ENCODE peak calls at places on chromosomes 2 and 18, in five cellular contexts. C is CD8-positive, alpha-beta T cell; H is fibroblast of mammary gland; J is astrocyte; Q is pancreas. A is an unnamed sample.

GRCh38 chr2:126700073-126700581 is 44.2 kb downstream of the GYPC start:
- DNase-seq in C (no peak), H (no peak), J (peak), Q (no peak), A (no peak)

GRCh38 chr2:199851886-199852285 is 894 bp upstream of the FTCDNL1 start:
- DNase-seq in C (no peak), H (no peak), J (no peak), Q (no peak), A (no peak)

GRCh38 chr2:229417176-229417575 is 146.1 kb upstream of the PID1 start:
- DNase-seq in C (no peak), H (peak), J (no peak), Q (no peak), A (no peak)

GRCh38 chr2:73852020-73852419 is 23.3 kb downstream of the STAMBP start:
- DNase-seq in C (no peak), H (peak), J (peak), Q (no peak), A (no peak)

GRCh38 chr2:182717451-182718215 is 1.6 kb downstream of the DNAJC10 start:
- DNase-seq in C (no peak), H (no peak), J (no peak), Q (no peak), A (no peak)

GRCh38 chr18:65016631-65017371 is 734.0 kb upstream of the CDH7 start:
- DNase-seq in C (no peak), H (no peak), J (no peak), Q (no peak), A (no peak)

GRCh38 chr2:5690231-5690630 is 2.0 kb upstream of the SOX11 start:
- DNase-seq in C (no peak), H (no peak), J (peak), Q (no peak), A (peak)

GRCh38 chr2:81650048-81650971 is 1345.8 kb upstream of the LRRTM1 start:
- DNase-seq in C (no peak), H (no peak), J (peak), Q (no peak), A (no peak)

GRCh38 chr18:76672627-76673026 is 149.7 kb upstream of the ZNF236 start:
- DNase-seq in C (no peak), H (peak), J (peak), Q (no peak), A (no peak)

GRCh38 chr2:112253261-112253807 is 1.5 kb downstream of the ZC3H8 start:
- DNase-seq in C (no peak), H (peak), J (no peak), Q (no peak), A (no peak)

GRCh38 chr2:146661494-146662096 is 1183.2 kb upstream of the ACVR2A start:
- DNase-seq in C (no peak), H (peak), J (peak), Q (no peak), A (no peak)

GRCh38 chr18:48355526-48356115 is 53.6 kb downstream of the ZBTB7C start:
- DNase-seq in C (no peak), H (no peak), J (no peak), Q (no peak), A (no peak)

GRCh38 chr2:17271401-17271800 is 246.8 kb downstream of the RAD51AP2 start:
- DNase-seq in C (no peak), H (no peak), J (peak), Q (no peak), A (no peak)

GRCh38 chr2:219611306-219611705 is 13.6 kb downstream of the STK11IP start:
- DNase-seq in C (no peak), H (no peak), J (no peak), Q (no peak), A (no peak)

GRCh38 chr2:176464886-176465564 is 195.8 kb downstream of the MTX2 start:
- DNase-seq in C (no peak), H (no peak), J (no peak), Q (no peak), A (no peak)

GRCh38 chr18:7616661-7617060 is 49.5 kb downstream of the PTPRM start:
- DNase-seq in C (no peak), H (peak), J (peak), Q (no peak), A (no peak)

GRCh38 chr2:25879133-25879730 is 945 bp upstream of the ASXL2 start:
- DNase-seq in C (no peak), H (peak), J (peak), Q (no peak), A (no peak)

GRCh38 chr18:59005266-59005665 is 134.4 kb upstream of the SEC11C start:
- DNase-seq in C (no peak), H (peak), J (peak), Q (no peak), A (no peak)

GRCh38 chr2:8394131-8394530 is 287.7 kb upstream of the ID2 start:
- DNase-seq in C (no peak), H (no peak), J (no peak), Q (no peak), A (no peak)

GRCh38 chr2:39124000-39124769 is 3.3 kb upstream of the SOS1 start:
- DNase-seq in C (peak), H (peak), J (peak), Q (peak), A (peak)
- TF ChIP-seq CTCF in C (peak), H (peak), J (peak), Q (peak), A (peak)

DNA sequence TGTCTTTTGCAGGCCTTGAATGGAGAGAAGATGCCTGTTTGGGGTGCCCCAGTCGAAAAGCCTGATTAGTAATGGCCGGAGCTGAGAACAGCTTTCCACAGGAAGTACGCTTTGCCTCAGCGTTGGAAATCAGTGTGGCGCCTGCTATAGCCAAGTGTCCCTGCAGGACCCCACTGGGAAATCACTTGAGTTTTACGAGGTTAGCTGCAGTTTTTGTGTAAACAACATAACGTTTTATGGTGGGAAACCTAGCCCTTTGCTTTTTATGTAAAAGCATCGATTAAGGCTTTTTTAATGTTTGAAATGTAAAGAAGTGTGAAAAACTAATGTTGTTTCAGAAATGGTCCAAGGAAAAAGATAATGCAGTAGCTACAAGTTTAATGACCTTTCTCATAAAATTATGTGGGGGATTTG is 234.2 kb downstream of the TTC32 start:
- DNase-seq in C (no peak), H (no peak), J (no peak), Q (no peak), A (no peak)
- TF ChIP-seq CTCF in C (no peak), H (no peak), J (no peak), Q (no peak), A (no peak)

GRCh38 chr18:21912339-21913239 is 172.0 kb downstream of the MIB1 start:
- DNase-seq in C (no peak), H (no peak), J (no peak), Q (no peak), A (no peak)
- TF ChIP-seq CTCF in C (no peak), H (no peak), J (no peak), Q (no peak), A (no peak)

DNA sequence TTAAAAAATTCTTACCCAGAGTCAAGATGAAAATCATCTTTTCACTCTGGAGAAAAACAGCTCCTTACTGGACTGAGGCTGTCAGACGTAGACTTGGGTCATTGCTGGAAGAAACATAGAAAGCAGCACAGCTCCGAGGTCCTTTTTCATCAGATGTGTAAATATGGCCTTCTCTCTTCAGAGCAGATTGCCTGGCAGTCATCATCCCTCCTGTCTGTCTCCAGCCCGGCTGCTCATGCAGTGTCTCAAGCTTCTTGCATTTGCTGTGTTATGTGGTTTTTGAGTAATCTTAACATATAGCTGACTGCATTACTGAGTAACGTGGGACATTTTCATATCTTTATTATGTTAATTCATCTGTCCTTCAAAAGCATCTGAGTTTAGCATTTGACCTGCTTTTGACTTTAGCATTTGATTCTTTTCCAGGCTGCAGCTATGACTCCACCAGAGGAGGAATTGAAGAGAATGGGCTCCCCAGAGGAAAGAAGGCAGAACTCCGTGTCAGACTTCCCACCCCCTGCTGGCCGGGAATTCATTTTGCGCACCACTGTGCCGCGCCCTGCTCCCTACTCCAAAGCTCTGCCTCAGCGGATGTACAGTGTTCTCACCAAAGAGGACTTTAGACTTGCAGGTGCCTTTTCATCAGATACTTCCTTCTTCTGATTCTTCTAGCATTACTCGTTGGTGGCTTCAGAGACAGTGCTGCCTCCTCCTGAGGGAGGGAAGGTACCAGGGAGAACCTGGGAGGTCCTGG is 116.2 kb downstream of the RAB3GAP1 start:
- DNase-seq in C (no peak), H (peak), J (no peak), Q (no peak), A (no peak)
- TF ChIP-seq CTCF in C (no peak), H (no peak), J (no peak), Q (no peak), A (no peak)

DNA sequence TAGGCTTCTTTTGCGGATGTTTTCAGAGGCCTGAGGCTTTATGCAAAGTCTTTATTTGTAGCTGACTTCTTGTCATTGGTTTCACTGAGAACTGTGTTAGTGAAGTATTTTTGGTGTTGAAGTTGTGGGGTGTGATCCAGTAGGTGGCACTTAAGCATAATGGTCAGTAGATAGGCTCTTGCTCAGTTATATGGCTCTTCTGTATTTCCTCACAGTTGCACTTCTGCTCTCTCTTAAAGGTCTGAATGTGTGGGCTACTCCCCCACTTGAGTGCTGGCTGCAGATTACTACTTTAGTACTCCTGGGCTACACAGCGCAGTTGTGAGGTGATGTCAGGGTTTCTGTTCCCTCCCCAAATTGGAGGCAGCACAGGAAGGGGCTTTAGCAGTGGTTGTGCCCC is 133.8 kb upstream of the SCN7A start:
- DNase-seq in C (no peak), H (no peak), J (no peak), Q (no peak), A (no peak)
- TF ChIP-seq CTCF in C (no peak), H (no peak), J (no peak), Q (no peak), A (no peak)

GRCh38 chr18:24426398-24427294 is at the start of gene IMPACT:
- DNase-seq in C (peak), H (peak), J (peak), Q (peak), A (peak)

GRCh38 chr18:24426073-24426397 is 435 bp upstream of the IMPACT start:
- DNase-seq in C (no peak), H (no peak), J (no peak), Q (no peak), A (no peak)

GRCh38 chr18:24427484-24427883 is 1.0 kb downstream of the IMPACT start:
- DNase-seq in C (no peak), H (peak), J (peak), Q (no peak), A (no peak)

GRCh38 chr18:24429188-24429587 is 2.7 kb downstream of the IMPACT start:
- DNase-seq in C (no peak), H (no peak), J (no peak), Q (no peak), A (no peak)

GRCh38 chr18:24428709-24429108 is 2.2 kb downstream of the IMPACT start:
- DNase-seq in C (no peak), H (no peak), J (no peak), Q (no peak), A (no peak)
- TF ChIP-seq CTCF in C (no peak), H (no peak), J (no peak), Q (no peak), A (peak)

GRCh38 chr2:207716061-207716460 is 4.6 kb downstream of the CCNYL1 start:
- DNase-seq in C (no peak), H (no peak), J (no peak), Q (no peak), A (no peak)

GRCh38 chr2:207706936-207707860 is 4.2 kb upstream of the CCNYL1 start:
- DNase-seq in C (no peak), H (no peak), J (no peak), Q (no peak), A (no peak)

GRCh38 chr2:207711750-207712487 is 479 bp downstream of the CCNYL1 start:
- DNase-seq in C (peak), H (peak), J (peak), Q (no peak), A (peak)

GRCh38 chr2:207710814-207711740 is at the start of gene CCNYL1:
- DNase-seq in C (peak), H (peak), J (peak), Q (peak), A (peak)
- TF ChIP-seq CTCF in C (no peak), H (no peak), J (no peak), Q (peak), A (peak)